ENCODE peak calls at places on chromosomes 5 and 9, in seven cellular contexts. One of them, this sample, is unnamed. For H3K4me1, the result is how much of the 10 kb centered on the place peaks cover.

GRCh38 chr9:25716220-25716872 is 38.1 kb upstream of the TUSC1 start:
- DNase-seq in HCT116: no peak
- DNase-seq in sigmoid colon: no peak
- DNase-seq in suprapubic skin: no peak
- DNase-seq in adrenal gland: peak
- DNase-seq in breast epithelium: peak
- DNase-seq in Peyer's patch: no peak
- DNase-seq in this sample: no peak

GRCh38 chr9:89218040-89218928 is 39.7 kb upstream of the SHC3 start:
- DNase-seq in suprapubic skin: no peak
- DNase-seq in sigmoid colon: no peak
- DNase-seq in HCT116: no peak
- DNase-seq in Peyer's patch: no peak
- DNase-seq in adrenal gland: no peak
- DNase-seq in breast epithelium: no peak
- DNase-seq in this sample: no peak

GRCh38 chr9:94139672-94140417 is 55.6 kb downstream of the PTPDC1 start:
- DNase-seq in Peyer's patch: peak
- DNase-seq in suprapubic skin: peak
- DNase-seq in adrenal gland: peak
- DNase-seq in sigmoid colon: peak
- DNase-seq in HCT116: peak
- DNase-seq in breast epithelium: peak
- DNase-seq in this sample: peak

GRCh38 chr5:154618696-154619095 is 136.5 kb upstream of the LARP1 start:
- DNase-seq in suprapubic skin: no peak
- DNase-seq in adrenal gland: no peak
- DNase-seq in breast epithelium: no peak
- DNase-seq in sigmoid colon: no peak
- DNase-seq in Peyer's patch: no peak
- DNase-seq in HCT116: no peak
- DNase-seq in this sample: no peak

GRCh38 chr9:3441197-3441816 is 84.5 kb downstream of the RFX3 start:
- DNase-seq in sigmoid colon: no peak
- DNase-seq in Peyer's patch: peak
- DNase-seq in suprapubic skin: no peak
- DNase-seq in breast epithelium: no peak
- DNase-seq in HCT116: peak
- DNase-seq in adrenal gland: peak
- DNase-seq in this sample: no peak

GRCh38 chr9:128823362-128823902 is 5.1 kb downstream of the ENDOG start:
- DNase-seq in HCT116: no peak
- DNase-seq in Peyer's patch: no peak
- DNase-seq in breast epithelium: no peak
- DNase-seq in sigmoid colon: no peak
- DNase-seq in adrenal gland: no peak
- DNase-seq in suprapubic skin: no peak
- DNase-seq in this sample: no peak

GRCh38 chr5:73381587-73382411 is 66.8 kb downstream of the FOXD1 start:
- DNase-seq in Peyer's patch: no peak
- DNase-seq in sigmoid colon: no peak
- DNase-seq in breast epithelium: no peak
- DNase-seq in suprapubic skin: no peak
- DNase-seq in adrenal gland: no peak
- DNase-seq in HCT116: no peak
- DNase-seq in this sample: no peak

GRCh38 chr9:982660-983240 is 6.3 kb downstream of the DMRT3 start:
- DNase-seq in HCT116: no peak
- DNase-seq in adrenal gland: no peak
- DNase-seq in Peyer's patch: no peak
- DNase-seq in breast epithelium: no peak
- DNase-seq in suprapubic skin: no peak
- DNase-seq in sigmoid colon: no peak
- DNase-seq in this sample: no peak

GRCh38 chr5:76849767-76850291 is at the start of gene S100Z:
- DNase-seq in adrenal gland: no peak
- DNase-seq in breast epithelium: no peak
- DNase-seq in suprapubic skin: no peak
- DNase-seq in sigmoid colon: no peak
- DNase-seq in Peyer's patch: no peak
- DNase-seq in HCT116: no peak
- DNase-seq in this sample: no peak

GRCh38 chr9:116661037-116661954 is 25.8 kb upstream of the TRIM32 start:
- DNase-seq in suprapubic skin: no peak
- DNase-seq in adrenal gland: no peak
- DNase-seq in breast epithelium: peak
- DNase-seq in Peyer's patch: no peak
- DNase-seq in sigmoid colon: no peak
- DNase-seq in HCT116: peak
- DNase-seq in this sample: peak

GRCh38 chr5:37786855-37787254 is 53.0 kb downstream of the GDNF start:
- DNase-seq in Peyer's patch: no peak
- DNase-seq in breast epithelium: no peak
- DNase-seq in sigmoid colon: no peak
- DNase-seq in adrenal gland: no peak
- DNase-seq in HCT116: no peak
- DNase-seq in suprapubic skin: no peak
- DNase-seq in this sample: no peak

GRCh38 chr9:101445353-101446029 is 9.9 kb upstream of the ALDOB start:
- DNase-seq in HCT116: no peak
- DNase-seq in Peyer's patch: no peak
- DNase-seq in suprapubic skin: no peak
- DNase-seq in sigmoid colon: no peak
- DNase-seq in breast epithelium: no peak
- DNase-seq in adrenal gland: no peak
- DNase-seq in this sample: no peak

GRCh38 chr9:101448680-101449070 is 13.1 kb upstream of the ALDOB start:
- DNase-seq in suprapubic skin: no peak
- DNase-seq in sigmoid colon: no peak
- DNase-seq in adrenal gland: no peak
- DNase-seq in HCT116: no peak
- DNase-seq in Peyer's patch: no peak
- DNase-seq in breast epithelium: no peak
- DNase-seq in this sample: no peak

GRCh38 chr9:101451498-101451897 is 15.9 kb upstream of the ALDOB start:
- DNase-seq in adrenal gland: no peak
- DNase-seq in sigmoid colon: no peak
- DNase-seq in suprapubic skin: no peak
- DNase-seq in breast epithelium: no peak
- DNase-seq in Peyer's patch: no peak
- DNase-seq in HCT116: no peak
- DNase-seq in this sample: no peak

GRCh38 chr9:101446732-101447131 is 11.2 kb upstream of the ALDOB start:
- DNase-seq in sigmoid colon: no peak
- DNase-seq in HCT116: no peak
- DNase-seq in adrenal gland: no peak
- DNase-seq in Peyer's patch: no peak
- DNase-seq in breast epithelium: no peak
- DNase-seq in suprapubic skin: no peak
- DNase-seq in this sample: no peak

GRCh38 chr9:101449071-101449721 is 13.6 kb upstream of the ALDOB start:
- DNase-seq in HCT116: peak
- DNase-seq in suprapubic skin: peak
- DNase-seq in Peyer's patch: peak
- DNase-seq in adrenal gland: peak
- DNase-seq in sigmoid colon: peak
- DNase-seq in breast epithelium: peak
- DNase-seq in this sample: peak
- TF ChIP-seq POLR2A in HCT116: no peak
- TF ChIP-seq POLR2A in suprapubic skin: no peak
- TF ChIP-seq POLR2A in Peyer's patch: peak
- TF ChIP-seq POLR2A in adrenal gland: peak
- TF ChIP-seq POLR2A in sigmoid colon: no peak
- TF ChIP-seq POLR2A in breast epithelium: no peak
- TF ChIP-seq POLR2A in this sample: no peak

DNA sequence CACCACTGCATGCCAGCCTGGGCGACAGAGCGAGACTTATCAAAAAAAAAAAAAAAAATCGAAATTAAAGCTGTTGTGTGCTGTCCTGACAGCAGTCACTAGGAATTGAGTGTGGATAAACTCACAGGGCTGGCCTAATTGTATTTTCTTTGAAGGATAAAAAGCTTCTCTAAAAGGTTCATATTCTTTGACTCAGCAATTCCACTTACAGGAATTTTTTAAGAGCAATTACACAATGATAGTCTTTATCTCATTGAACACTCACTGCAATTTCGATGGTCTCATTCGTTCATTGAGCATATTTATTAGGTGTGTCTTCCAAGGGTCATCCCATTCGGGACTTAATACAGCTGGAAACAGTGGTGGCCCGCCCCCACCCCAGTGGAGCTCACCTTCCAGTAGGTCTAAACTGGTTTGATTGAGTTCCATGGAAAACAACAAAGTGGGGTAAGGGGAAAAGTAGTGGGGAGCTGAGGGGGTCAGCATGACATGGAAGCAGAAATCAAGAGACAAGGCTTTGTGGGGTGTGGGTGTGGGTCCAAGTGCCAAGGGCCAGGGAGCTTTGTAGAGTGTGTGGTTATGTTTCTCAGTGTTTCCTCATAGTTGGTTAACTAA is 6.7 kb downstream of the CDK9 start:
- DNase-seq in Peyer's patch: no peak
- DNase-seq in HCT116: no peak
- DNase-seq in sigmoid colon: no peak
- DNase-seq in breast epithelium: no peak
- DNase-seq in adrenal gland: no peak
- DNase-seq in suprapubic skin: no peak
- DNase-seq in this sample: no peak
- H3K4me1 ChIP-seq in Peyer's patch: under half
- H3K4me1 ChIP-seq in HCT116: under half
- H3K4me1 ChIP-seq in sigmoid colon: under half
- H3K4me1 ChIP-seq in breast epithelium: under half
- H3K4me1 ChIP-seq in adrenal gland: under half
- H3K4me1 ChIP-seq in suprapubic skin: under half
- H3K4me1 ChIP-seq in this sample: under half

GRCh38 chr9:114410910-114411309 is 23.1 kb upstream of the AKNA start:
- DNase-seq in sigmoid colon: no peak
- DNase-seq in HCT116: no peak
- DNase-seq in Peyer's patch: no peak
- DNase-seq in suprapubic skin: no peak
- DNase-seq in breast epithelium: no peak
- DNase-seq in adrenal gland: no peak
- DNase-seq in this sample: no peak
- TF ChIP-seq POLR2A in sigmoid colon: no peak
- TF ChIP-seq POLR2A in HCT116: no peak
- TF ChIP-seq POLR2A in Peyer's patch: no peak
- TF ChIP-seq POLR2A in suprapubic skin: no peak
- TF ChIP-seq POLR2A in breast epithelium: no peak
- TF ChIP-seq POLR2A in adrenal gland: no peak
- TF ChIP-seq POLR2A in this sample: no peak

GRCh38 chr9:125889122-125889523 is 141.9 kb downstream of the PBX3 start:
- DNase-seq in suprapubic skin: peak
- DNase-seq in sigmoid colon: peak
- DNase-seq in HCT116: no peak
- DNase-seq in adrenal gland: peak
- DNase-seq in breast epithelium: no peak
- DNase-seq in Peyer's patch: no peak
- DNase-seq in this sample: no peak
- H3K4me1 ChIP-seq in suprapubic skin: under half
- H3K4me1 ChIP-seq in sigmoid colon: half or more
- H3K4me1 ChIP-seq in HCT116: under half
- H3K4me1 ChIP-seq in adrenal gland: half or more
- H3K4me1 ChIP-seq in breast epithelium: under half
- H3K4me1 ChIP-seq in Peyer's patch: under half
- H3K4me1 ChIP-seq in this sample: under half

DNA sequence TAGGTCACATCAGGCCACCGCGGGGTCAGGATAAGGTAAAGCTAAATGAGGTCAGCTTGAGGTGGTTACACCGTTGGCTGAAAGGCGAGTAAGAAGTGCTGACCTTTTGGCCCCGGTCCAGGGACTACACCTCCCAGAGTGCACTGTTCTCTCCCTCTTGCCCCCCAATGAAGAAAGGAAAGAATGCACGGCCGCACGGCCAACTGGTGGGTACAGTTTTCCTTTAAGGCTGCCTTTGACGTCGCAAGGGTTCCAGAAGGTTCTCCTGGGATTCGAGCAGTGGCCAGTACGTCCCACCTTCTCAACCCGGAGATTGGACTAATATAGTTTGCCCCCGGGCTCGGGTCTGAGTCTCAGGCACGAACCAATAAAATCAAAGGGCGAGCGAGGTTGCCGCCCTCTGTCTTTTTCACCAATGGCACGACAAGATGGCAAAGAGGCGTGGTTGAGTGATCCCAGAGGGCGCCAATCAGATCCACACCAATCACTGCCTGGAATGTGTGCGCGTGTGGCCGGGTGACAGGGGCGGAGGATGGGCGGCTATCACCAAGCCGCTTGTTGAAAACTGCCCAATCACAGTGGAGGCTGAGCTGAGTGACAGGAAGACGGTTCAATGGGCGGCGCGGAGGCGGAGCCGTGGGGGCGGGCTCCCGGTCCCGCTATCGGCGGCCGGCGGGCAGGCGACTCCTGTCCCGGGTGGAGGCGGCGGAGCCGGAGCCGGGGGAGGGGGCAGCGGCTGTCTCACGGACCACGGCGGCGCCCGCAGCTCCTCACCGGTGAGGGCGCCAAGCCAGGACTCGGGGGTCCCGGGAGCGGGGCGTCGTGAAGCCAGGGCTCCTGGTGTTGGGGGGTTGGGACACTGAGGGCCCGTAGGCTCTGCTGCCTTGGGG is at the start of gene DNAJB5:
- DNase-seq in HCT116: peak
- DNase-seq in suprapubic skin: peak
- DNase-seq in sigmoid colon: peak
- DNase-seq in Peyer's patch: peak
- DNase-seq in breast epithelium: peak
- DNase-seq in adrenal gland: peak
- DNase-seq in this sample: peak
- TF ChIP-seq POLR2A in HCT116: peak
- TF ChIP-seq POLR2A in suprapubic skin: peak
- TF ChIP-seq POLR2A in sigmoid colon: peak
- TF ChIP-seq POLR2A in Peyer's patch: peak
- TF ChIP-seq POLR2A in breast epithelium: peak
- TF ChIP-seq POLR2A in adrenal gland: peak
- TF ChIP-seq POLR2A in this sample: peak

This sample was measured in uterus.